ENCODE peak calls at places on chromosomes 16 and 17, in five cellular contexts. One of them, this sample, is unnamed.

GRCh38 chr17:56510554-56511342 is 82.8 kb upstream of the NOG start:
- DNase-seq in IMR-90: no peak
- DNase-seq in mammary epithelial cell: no peak
- DNase-seq in astrocyte: no peak
- DNase-seq in PC-3: no peak
- DNase-seq in this sample: no peak

GRCh38 chr17:45143101-45143670 is 5.1 kb upstream of the HEXIM1 start:
- DNase-seq in IMR-90: no peak
- DNase-seq in mammary epithelial cell: no peak
- DNase-seq in astrocyte: no peak
- DNase-seq in PC-3: no peak
- DNase-seq in this sample: no peak

GRCh38 chr16:81485225-81485624 is 40.6 kb downstream of the CMIP start:
- DNase-seq in IMR-90: no peak
- DNase-seq in mammary epithelial cell: no peak
- DNase-seq in astrocyte: no peak
- DNase-seq in PC-3: no peak
- DNase-seq in this sample: no peak

GRCh38 chr17:39608601-39609000 is 881 bp upstream of the NEUROD2 start:
- DNase-seq in IMR-90: no peak
- DNase-seq in mammary epithelial cell: no peak
- DNase-seq in astrocyte: no peak
- DNase-seq in PC-3: no peak
- DNase-seq in this sample: peak

GRCh38 chr16:77212736-77213541 is 13.7 kb downstream of the SYCE1L start:
- DNase-seq in IMR-90: no peak
- DNase-seq in mammary epithelial cell: peak
- DNase-seq in astrocyte: no peak
- DNase-seq in PC-3: peak
- DNase-seq in this sample: peak

GRCh38 chr17:73697872-73698271 is 53.6 kb upstream of the SDK2 start:
- DNase-seq in IMR-90: no peak
- DNase-seq in mammary epithelial cell: no peak
- DNase-seq in astrocyte: no peak
- DNase-seq in PC-3: no peak
- DNase-seq in this sample: peak

GRCh38 chr17:28188841-28189263 is 130.1 kb upstream of the TMEM97 start:
- DNase-seq in IMR-90: peak
- DNase-seq in mammary epithelial cell: peak
- DNase-seq in astrocyte: no peak
- DNase-seq in PC-3: peak
- DNase-seq in this sample: no peak

GRCh38 chr17:73901661-73902415 is 257.6 kb upstream of the SDK2 start:
- DNase-seq in IMR-90: no peak
- DNase-seq in mammary epithelial cell: peak
- DNase-seq in astrocyte: no peak
- DNase-seq in PC-3: no peak
- DNase-seq in this sample: no peak

GRCh38 chr17:63685021-63685420 is 14.9 kb downstream of the LIMD2 start:
- DNase-seq in IMR-90: no peak
- DNase-seq in mammary epithelial cell: no peak
- DNase-seq in astrocyte: no peak
- DNase-seq in PC-3: no peak
- DNase-seq in this sample: peak

GRCh38 chr17:3475812-3476686 is at the start of gene ASPA:
- DNase-seq in IMR-90: peak
- DNase-seq in mammary epithelial cell: peak
- DNase-seq in astrocyte: no peak
- DNase-seq in PC-3: no peak
- DNase-seq in this sample: no peak

DNA sequence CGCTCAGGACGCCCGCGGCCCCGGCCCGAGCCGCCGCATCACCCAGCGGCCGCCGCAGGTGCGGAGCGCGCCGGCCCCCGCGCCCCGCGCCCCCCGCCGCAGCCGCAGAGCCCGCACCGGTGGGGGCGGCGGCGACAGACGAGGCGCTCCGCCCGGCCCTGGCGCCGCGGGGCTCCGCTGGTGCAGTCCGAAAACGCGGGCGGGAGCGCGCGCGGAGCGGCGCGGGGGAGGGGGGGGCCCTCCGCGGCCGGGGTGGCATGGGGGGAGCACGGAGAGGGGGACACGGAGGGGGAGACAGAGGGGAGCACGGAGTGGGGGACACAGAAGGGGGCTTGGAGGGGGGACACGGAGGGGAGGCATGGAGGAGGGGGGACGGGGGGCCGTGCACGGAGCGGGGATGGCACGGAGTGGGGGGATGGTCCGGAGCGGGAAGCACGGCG is at the start of gene AATK:
- DNase-seq in IMR-90: no peak
- DNase-seq in mammary epithelial cell: no peak
- DNase-seq in astrocyte: no peak
- DNase-seq in PC-3: no peak
- DNase-seq in this sample: no peak
- H3K4me2 ChIP-seq in IMR-90: no peak
- H3K4me2 ChIP-seq in mammary epithelial cell: peak
- H3K4me2 ChIP-seq in astrocyte: peak
- H3K4me2 ChIP-seq in PC-3: peak
- H3K4me2 ChIP-seq in this sample: no peak

GRCh38 chr16:64453643-64454042 is 668.2 kb downstream of the CDH11 start:
- DNase-seq in IMR-90: no peak
- DNase-seq in mammary epithelial cell: no peak
- DNase-seq in astrocyte: peak
- DNase-seq in PC-3: no peak
- DNase-seq in this sample: no peak

GRCh38 chr16:64459402-64459801 is 662.5 kb downstream of the CDH11 start:
- DNase-seq in IMR-90: no peak
- DNase-seq in mammary epithelial cell: no peak
- DNase-seq in astrocyte: peak
- DNase-seq in PC-3: no peak
- DNase-seq in this sample: no peak

GRCh38 chr16:64459821-64460220 is 662.0 kb downstream of the CDH11 start:
- DNase-seq in IMR-90: peak
- DNase-seq in mammary epithelial cell: no peak
- DNase-seq in astrocyte: peak
- DNase-seq in PC-3: no peak
- DNase-seq in this sample: no peak

GRCh38 chr16:64452446-64452845 is 669.4 kb downstream of the CDH11 start:
- DNase-seq in IMR-90: no peak
- DNase-seq in mammary epithelial cell: no peak
- DNase-seq in astrocyte: no peak
- DNase-seq in PC-3: no peak
- DNase-seq in this sample: no peak

GRCh38 chr16:64455275-64455674 is 666.6 kb downstream of the CDH11 start:
- DNase-seq in IMR-90: peak
- DNase-seq in mammary epithelial cell: no peak
- DNase-seq in astrocyte: peak
- DNase-seq in PC-3: peak
- DNase-seq in this sample: no peak
- TF ChIP-seq CTCF in IMR-90: peak
- TF ChIP-seq CTCF in mammary epithelial cell: no peak
- TF ChIP-seq CTCF in astrocyte: peak
- TF ChIP-seq CTCF in PC-3: peak
- TF ChIP-seq CTCF in this sample: peak

DNA sequence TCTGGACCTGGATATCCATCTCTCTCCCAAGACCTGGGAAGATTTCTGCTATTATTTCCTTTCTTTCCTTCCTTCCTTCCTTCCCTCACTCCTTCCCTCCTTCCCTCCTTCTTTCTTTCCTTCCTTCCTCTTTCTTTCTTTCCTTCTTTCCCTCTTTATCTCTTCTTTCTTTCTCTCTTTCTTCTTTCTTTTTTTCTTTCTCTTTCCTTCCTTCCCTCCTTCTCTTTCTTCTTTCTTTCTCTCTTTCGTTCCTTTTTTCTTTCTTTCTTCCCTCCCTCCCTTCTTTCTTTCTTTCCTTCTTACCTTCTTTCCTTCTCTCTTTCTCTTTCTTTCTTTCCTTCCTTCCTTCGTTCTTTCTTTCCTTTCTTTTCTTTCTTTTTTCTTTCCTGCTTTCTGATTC is 37.8 kb upstream of the N4BP1 start:
- DNase-seq in IMR-90: no peak
- DNase-seq in mammary epithelial cell: no peak
- DNase-seq in astrocyte: no peak
- DNase-seq in PC-3: no peak
- DNase-seq in this sample: no peak
- H3K4me2 ChIP-seq in IMR-90: no peak
- H3K4me2 ChIP-seq in mammary epithelial cell: no peak
- H3K4me2 ChIP-seq in astrocyte: no peak
- H3K4me2 ChIP-seq in PC-3: no peak
- H3K4me2 ChIP-seq in this sample: no peak

GRCh38 chr17:55174133-55174532 is 90.6 kb upstream of the HLF start:
- DNase-seq in IMR-90: no peak
- DNase-seq in mammary epithelial cell: no peak
- DNase-seq in astrocyte: no peak
- DNase-seq in PC-3: no peak
- DNase-seq in this sample: no peak

GRCh38 chr17:55172612-55173011 is 92.1 kb upstream of the HLF start:
- DNase-seq in IMR-90: no peak
- DNase-seq in mammary epithelial cell: peak
- DNase-seq in astrocyte: no peak
- DNase-seq in PC-3: no peak
- DNase-seq in this sample: no peak

GRCh38 chr17:55175788-55176425 is 88.9 kb upstream of the HLF start:
- DNase-seq in IMR-90: no peak
- DNase-seq in mammary epithelial cell: no peak
- DNase-seq in astrocyte: no peak
- DNase-seq in PC-3: no peak
- DNase-seq in this sample: no peak

GRCh38 chr17:55177914-55178217 is 86.9 kb upstream of the HLF start:
- DNase-seq in IMR-90: no peak
- DNase-seq in mammary epithelial cell: no peak
- DNase-seq in astrocyte: no peak
- DNase-seq in PC-3: no peak
- DNase-seq in this sample: no peak

GRCh38 chr17:55177159-55177913 is 87.4 kb upstream of the HLF start:
- DNase-seq in IMR-90: no peak
- DNase-seq in mammary epithelial cell: no peak
- DNase-seq in astrocyte: no peak
- DNase-seq in PC-3: peak
- DNase-seq in this sample: no peak
- TF ChIP-seq CTCF in IMR-90: no peak
- TF ChIP-seq CTCF in mammary epithelial cell: no peak
- TF ChIP-seq CTCF in astrocyte: no peak
- TF ChIP-seq CTCF in PC-3: peak
- TF ChIP-seq CTCF in this sample: peak